ENCODE peak calls at places on chromosome 19, in six cellular contexts. L is activated naive CD4-positive, alpha-beta T cell treated with anti-CD3 and anti-CD28 coated beads for 36 hours; T is AG08396; K is BJ; C is thoracic aorta; G is CD4-positive, alpha-beta T cell. F is an unnamed sample.

GRCh38 chr19:12365372-12366162 is at the start of gene ZNF442:
- DNase-seq in L (peak; percentile 96), T (peak; percentile 97), K (peak; percentile 84), C (peak; percentile 93), G (peak; percentile 78), F (peak; percentile 100)

GRCh38 chr19:5017235-5017634 is 48.3 kb downstream of the KDM4B start:
- DNase-seq in L (no peak), T (no peak), K (no peak), C (no peak), G (no peak), F (peak; percentile 9)

GRCh38 chr19:2307518-2308012 is 389 bp downstream of the LINGO3 start:
- DNase-seq in L (no peak), T (no peak), K (no peak), C (no peak), G (no peak), F (no peak)

GRCh38 chr19:3369337-3370213 is 3.2 kb downstream of the NFIC start:
- DNase-seq in L (peak; percentile 45), T (peak; percentile 73), K (no peak), C (no peak), G (no peak), F (no peak)

GRCh38 chr19:39403331-39404312 is 3.0 kb upstream of the ZFP36 start:
- DNase-seq in L (peak; percentile 99), T (peak; percentile 93), K (peak; percentile 99), C (peak; percentile 97), G (peak; percentile 94), F (peak; percentile 96)

GRCh38 chr19:38989066-38989605 is 13.6 kb upstream of the FBXO17 start:
- DNase-seq in L (no peak), T (no peak), K (no peak), C (no peak), G (no peak), F (peak; percentile 93)

GRCh38 chr19:3403489-3404323 is 37.3 kb downstream of the NFIC start:
- DNase-seq in L (no peak), T (peak; percentile 96), K (peak; percentile 87), C (peak; percentile 93), G (no peak), F (peak; percentile 26)

GRCh38 chr19:43674630-43674982 is 4.6 kb upstream of the PLAUR start:
- DNase-seq in L (no peak), T (no peak), K (no peak), C (no peak), G (no peak), F (no peak)

GRCh38 chr19:32750441-32751055 is 31.0 kb downstream of the TDRD12 start:
- DNase-seq in L (no peak), T (no peak), K (no peak), C (no peak), G (no peak), F (peak; percentile 19)

GRCh38 chr19:6828698-6829633 is 56.5 kb downstream of the VAV1 start:
- DNase-seq in L (peak; percentile 70), T (no peak), K (no peak), C (no peak), G (no peak), F (peak; percentile 8)

GRCh38 chr19:38304866-38305429 is 897 bp downstream of the C19orf33 start:
- DNase-seq in L (no peak), T (no peak), K (no peak), C (no peak), G (no peak), F (no peak)

GRCh38 chr19:35513975-35514809 is 743 bp upstream of the DMKN start:
- DNase-seq in L (no peak), T (no peak), K (no peak), C (no peak), G (no peak), F (no peak)

GRCh38 chr19:10780368-10780767 is 55.6 kb downstream of the TMED1 start:
- DNase-seq in L (no peak), T (no peak), K (no peak), C (no peak), G (no peak), F (no peak)

GRCh38 chr19:51739466-51740213 is 12.0 kb downstream of the FPR1 start:
- DNase-seq in L (no peak), T (no peak), K (no peak), C (no peak), G (no peak), F (no peak)

GRCh38 chr19:35715981-35716734 is 1.6 kb upstream of the KMT2B start:
- DNase-seq in L (peak; percentile 60), T (peak; percentile 76), K (no peak), C (no peak), G (no peak), F (peak; percentile 67)

GRCh38 chr19:1616875-1617274 is 11.6 kb upstream of the UQCR11 start:
- DNase-seq in L (no peak), T (no peak), K (no peak), C (no peak), G (no peak), F (no peak)